ENCODE peak calls at places on chromosomes 6 and 20, in four cellular contexts. C is fibroblast of lung; N is CD8-positive, alpha-beta T cell; X is ovary. E is an unnamed sample.

GRCh38 chr6:38784506-38785235 is 69.6 kb downstream of the DNAH8 start:
- DNase-seq in X (no peak), C (no peak), N (no peak), E (no peak)

GRCh38 chr6:19715166-19715558 is 122.0 kb upstream of the ID4 start:
- DNase-seq in C (no peak), N (no peak), X (no peak), E (no peak)

GRCh38 chr6:90370493-90370959 is 73.9 kb upstream of the BACH2 start:
- DNase-seq in N (no peak), C (no peak), X (no peak), E (no peak)

GRCh38 chr20:1933465-1933870 is 38.3 kb downstream of the SIRPA start:
- DNase-seq in C (peak; percentile 69), X (peak; percentile 26), N (no peak), E (no peak)

GRCh38 chr20:42589976-42590639 is 599.6 kb downstream of the PTPRT start:
- DNase-seq in N (no peak), C (no peak), X (no peak), E (no peak)

GRCh38 chr6:33882154-33882553 is 78.4 kb upstream of the MLN start:
- DNase-seq in N (no peak), C (peak; percentile 27), X (no peak), E (no peak)

GRCh38 chr6:164129218-164129617 is 714.7 kb downstream of the QKI start:
- DNase-seq in N (no peak), C (no peak), X (no peak), E (no peak)

GRCh38 chr6:107786709-107787588 is 37.2 kb downstream of the SCML4 start:
- DNase-seq in C (no peak), N (peak; percentile 36), X (no peak), E (no peak)

GRCh38 chr6:118468682-118469465 is 79.2 kb upstream of the PLN start:
- DNase-seq in N (no peak), X (no peak), C (peak; percentile 42), E (no peak)

GRCh38 chr20:60097285-60097684 is 139.1 kb downstream of the CDH26 start:
- DNase-seq in N (no peak), X (no peak), C (no peak), E (no peak)

GRCh38 chr6:136181858-136182257 is 68.3 kb downstream of the MTFR2 start:
- DNase-seq in X (no peak), C (no peak), N (no peak), E (no peak)

GRCh38 chr6:147395158-147395557 is 113.3 kb upstream of the SAMD5 start:
- DNase-seq in N (no peak), X (no peak), C (peak; percentile 16), E (no peak)

GRCh38 chr6:150767585-150768164 is 97.8 kb upstream of the MTHFD1L start:
- DNase-seq in X (no peak), N (no peak), C (no peak), E (no peak)

GRCh38 chr6:114419175-114419574 is 76.4 kb upstream of the HS3ST5 start:
- DNase-seq in N (no peak), C (no peak), X (no peak), E (no peak)

GRCh38 chr20:48339147-48339985 is 488.4 kb downstream of the PREX1 start:
- DNase-seq in N (no peak), C (peak; percentile 71), X (peak; percentile 69), E (no peak)

GRCh38 chr20:1465470-1466210 is 1.0 kb downstream of the NSFL1C start:
- DNase-seq in C (no peak), N (no peak), X (no peak), E (no peak)

GRCh38 chr6:125658759-125659431 is 90.5 kb upstream of the HEY2 start:
- DNase-seq in C (no peak), X (no peak), N (no peak), E (no peak)

GRCh38 chr6:116772450-116772849 is 6.9 kb upstream of the FAM162B start:
- DNase-seq in N (no peak), X (no peak), C (no peak), E (no peak)

GRCh38 chr6:13484138-13484708 is 3.2 kb downstream of the GFOD1 start:
- DNase-seq in C (no peak), X (no peak), N (no peak), E (no peak)

GRCh38 chr6:120410586-120410985 is 923.7 kb downstream of the TBC1D32 start:
- DNase-seq in N (no peak), X (no peak), C (no peak), E (no peak)

DNA sequence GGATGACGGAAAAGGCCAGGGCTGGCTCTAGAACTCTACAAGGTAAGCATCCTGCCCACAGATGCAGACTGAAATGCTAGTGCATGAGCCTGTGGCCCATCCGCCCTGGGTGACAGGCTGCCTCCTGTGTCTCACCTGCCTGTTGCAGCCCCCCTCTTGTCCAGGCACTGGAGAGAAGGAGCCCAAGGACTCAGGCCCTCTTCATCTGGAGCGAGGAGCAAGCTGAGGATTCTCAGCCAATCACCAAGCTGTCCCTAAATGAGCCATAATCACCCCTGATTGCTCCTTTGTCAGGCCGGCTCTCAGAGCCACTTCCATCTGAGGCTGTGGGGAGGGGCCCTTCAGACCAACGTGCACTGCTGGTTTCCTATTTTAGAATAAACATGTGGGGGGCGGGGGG is 10.0 kb upstream of the SLC32A1 start:
- DNase-seq in C (no peak), X (no peak), N (no peak), E (no peak)
- H3K4me1 ChIP-seq in C (no peaks in the 10 kb centered on the region), X (no peaks in the 10 kb centered on the region), N (no peaks in the 10 kb centered on the region), E (no peaks in the 10 kb centered on the region)

GRCh38 chr20:4245542-4245941 is 230.2 kb upstream of the RNF24 start:
- DNase-seq in X (no peak), C (no peak), N (no peak), E (no peak)

GRCh38 chr20:4244700-4245485 is 229.5 kb upstream of the RNF24 start:
- DNase-seq in N (no peak), C (peak; percentile 94), X (no peak), E (no peak)

GRCh38 chr20:4247898-4248858 is 232.8 kb upstream of the RNF24 start:
- DNase-seq in N (no peak), C (no peak), X (no peak), E (no peak)

GRCh38 chr20:4247261-4247660 is 231.9 kb upstream of the RNF24 start:
- DNase-seq in X (no peak), N (no peak), C (no peak), E (no peak)

GRCh38 chr20:4246428-4246827 is 231.1 kb upstream of the RNF24 start:
- DNase-seq in C (no peak), N (no peak), X (no peak), E (no peak)
- H3K4me1 ChIP-seq in C (peaks cover 30% of the 10 kb centered on the region), N (no peaks in the 10 kb centered on the region), X (peaks cover 2% of the 10 kb centered on the region), E (peaks cover 12% of the 10 kb centered on the region)

GRCh38 chr20:44887466-44887865 is 2.0 kb downstream of the YWHAB start:
- DNase-seq in N (no peak), C (no peak), X (no peak), E (no peak)

GRCh38 chr20:44885392-44886275 is at the start of gene YWHAB:
- DNase-seq in X (peak; percentile 98), N (peak; percentile 98), C (peak; percentile 96), E (peak; percentile 98)

GRCh38 chr20:44886276-44886671 is 769 bp downstream of the YWHAB start:
- DNase-seq in N (no peak), X (no peak), C (no peak), E (no peak)

GRCh38 chr20:44888226-44889103 is 3.0 kb downstream of the YWHAB start:
- DNase-seq in X (no peak), N (no peak), C (no peak), E (no peak)

DNA sequence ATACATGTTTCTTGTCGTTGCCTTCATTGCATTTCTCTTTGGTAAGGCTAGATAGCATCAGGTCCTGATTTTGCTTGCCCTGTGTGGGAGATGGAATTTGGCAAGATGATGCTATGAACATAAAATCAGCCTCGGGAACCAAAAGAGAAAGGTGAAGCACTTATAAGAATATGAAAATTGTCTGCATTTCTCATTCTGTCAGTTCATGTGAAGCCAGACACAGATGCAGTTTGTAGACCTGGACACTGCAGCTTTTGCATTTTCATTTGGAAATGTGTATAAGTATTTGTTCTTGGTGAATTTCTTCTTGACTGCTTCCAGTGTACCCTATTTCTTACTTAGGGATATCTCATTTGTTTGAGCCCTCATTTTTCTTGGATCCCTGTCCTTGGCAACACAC is 1.3 kb downstream of the YWHAB start:
- DNase-seq in X (no peak), N (no peak), C (no peak), E (no peak)
- H3K4me1 ChIP-seq in X (peaks cover 2% of the 10 kb centered on the region), N (peaks cover 55% of the 10 kb centered on the region), C (no peaks in the 10 kb centered on the region), E (peaks cover 52% of the 10 kb centered on the region)

DNA sequence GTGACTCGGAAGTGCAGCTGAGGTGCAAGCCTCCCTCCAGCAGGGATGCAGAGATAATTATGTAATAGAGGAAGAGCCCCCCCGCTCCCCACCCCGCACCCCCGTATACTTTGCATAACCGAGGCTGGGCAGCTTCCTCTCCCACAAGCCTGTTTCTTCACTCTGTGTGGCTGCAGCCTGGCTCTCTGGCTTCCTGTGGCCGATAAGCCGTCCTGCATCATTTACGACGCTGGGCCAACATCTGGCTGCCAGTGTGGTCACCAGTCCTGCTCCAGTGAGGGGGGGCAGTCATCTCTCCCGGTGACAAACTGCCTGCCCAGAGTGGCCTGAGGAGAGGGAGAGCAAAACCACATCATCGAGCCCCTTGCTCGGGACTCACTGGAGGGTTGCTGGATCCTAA is 59.2 kb downstream of the RBM38 start:
- DNase-seq in X (no peak), C (no peak), N (no peak), E (peak; percentile 79)
- H3K4me1 ChIP-seq in X (peaks cover 3% of the 10 kb centered on the region), C (no peaks in the 10 kb centered on the region), N (peaks cover 40% of the 10 kb centered on the region), E (peaks cover 25% of the 10 kb centered on the region)

GRCh38 chr20:50690562-50690978 is 772 bp downstream of the RIPOR3 start:
- DNase-seq in X (no peak), C (no peak), N (no peak), E (no peak)

GRCh38 chr20:50689864-50690263 is 1.5 kb downstream of the RIPOR3 start:
- DNase-seq in C (peak; percentile 36), N (no peak), X (no peak), E (peak; percentile 44)

GRCh38 chr20:50691585-50692552 is 527 bp upstream of the RIPOR3 start:
- DNase-seq in N (no peak), X (no peak), C (peak; percentile 59), E (no peak)

GRCh38 chr20:50692553-50692933 is 1.2 kb upstream of the RIPOR3 start:
- DNase-seq in X (no peak), C (no peak), N (no peak), E (no peak)

GRCh38 chr20:50690979-50691584 is at the start of gene RIPOR3:
- DNase-seq in X (peak; percentile 40), N (no peak), C (no peak), E (peak; percentile 80)
- H3K4me1 ChIP-seq in X (no peaks in the 10 kb centered on the region), N (no peaks in the 10 kb centered on the region), C (peaks cover 6% of the 10 kb centered on the region), E (peaks cover 9% of the 10 kb centered on the region)

DNA sequence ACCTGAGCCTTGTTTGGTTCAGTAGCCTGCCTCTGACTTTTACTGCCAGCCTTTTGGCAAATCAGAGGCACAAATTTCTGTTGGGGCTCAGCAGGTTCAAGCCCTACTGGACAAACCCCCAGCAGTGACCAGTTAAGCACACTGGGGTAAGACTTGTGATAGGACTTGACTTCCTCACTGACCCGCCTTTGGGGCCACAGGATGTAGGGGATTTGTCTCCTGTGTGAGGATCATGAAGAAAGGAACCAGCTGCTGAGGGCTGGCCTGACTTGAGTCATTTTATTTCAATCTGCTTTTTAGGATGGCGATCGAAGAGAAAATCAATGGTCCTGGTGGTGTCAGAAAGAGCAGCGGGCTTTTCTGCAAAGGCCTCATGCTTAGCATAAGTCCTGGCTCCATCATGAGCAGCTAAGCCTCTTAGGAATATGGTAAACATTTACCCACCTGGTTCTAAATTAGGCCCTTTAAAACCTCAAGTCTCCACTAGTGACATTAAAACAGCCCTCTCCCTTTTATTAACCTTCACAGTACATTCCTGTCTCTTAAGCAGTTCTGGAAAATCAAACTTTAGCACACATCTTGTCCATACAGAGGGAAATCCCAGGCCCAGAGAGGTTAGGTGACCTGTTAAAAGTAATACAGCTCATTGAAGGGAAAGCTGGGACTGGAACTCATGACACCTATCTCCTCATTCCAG is 16.6 kb downstream of the CHMP4B start:
- DNase-seq in C (no peak), X (no peak), N (no peak), E (no peak)
- H3K4me1 ChIP-seq in C (peaks cover 5% of the 10 kb centered on the region), X (peaks cover 42% of the 10 kb centered on the region), N (peaks cover 38% of the 10 kb centered on the region), E (peaks cover 84% of the 10 kb centered on the region)